ENCODE peak calls at places on chromosomes 12 and 14, in nine cellular contexts. K is epithelial cell of esophagus, S is pancreas, M is WERI-Rb-1, G is PC-3, B is GM10248, P is gastrocnemius medialis, Q is esophagus muscularis mucosa, E is GM13977. Y is an unnamed sample.
A peak's percentile ranks its signal among the peaks of the same experiment; 100 is the strongest.

GRCh38 chr14:103539056-103539825 is 10.2 kb downstream of the TRMT61A start:
- DNase-seq in K (no peak), S (peak; percentile 29), M (peak; percentile 62), G (peak; percentile 34), B (no peak), P (no peak), Q (no peak), E (no peak), Y (no peak)

GRCh38 chr14:49505026-49505766 is 81.0 kb downstream of the RPS29 start:
- DNase-seq in K (peak; percentile 58), S (no peak), M (no peak), G (peak; percentile 97), B (no peak), P (no peak), Q (no peak), E (no peak), Y (no peak)

GRCh38 chr14:77026166-77026929 is 2.2 kb downstream of the IRF2BPL start:
- DNase-seq in K (peak; percentile 48), S (peak; percentile 67), M (no peak), G (peak; percentile 37), B (no peak), P (peak; percentile 54), Q (no peak), E (no peak), Y (no peak)

GRCh38 chr12:47939009-47939601 is 24.3 kb upstream of the TMEM106C start:
- DNase-seq in K (no peak), S (no peak), M (no peak), G (no peak), B (no peak), P (no peak), Q (no peak), E (no peak), Y (no peak)

GRCh38 chr12:112973712-112974305 is 4.5 kb upstream of the OAS2 start:
- DNase-seq in K (no peak), S (no peak), M (no peak), G (no peak), B (no peak), P (no peak), Q (no peak), E (no peak), Y (no peak)

GRCh38 chr12:51672334-51672733 is 81.3 kb downstream of the SCN8A start:
- DNase-seq in K (no peak), S (no peak), M (no peak), G (no peak), B (no peak), P (no peak), Q (no peak), E (no peak), Y (no peak)

GRCh38 chr14:33376510-33376909 is 437.8 kb downstream of the NPAS3 start:
- DNase-seq in K (no peak), S (no peak), M (no peak), G (no peak), B (no peak), P (no peak), Q (no peak), E (no peak), Y (no peak)

GRCh38 chr14:101017209-101017608 is 113.7 kb upstream of the RTL1 start:
- DNase-seq in K (no peak), S (no peak), M (no peak), G (no peak), B (no peak), P (no peak), Q (no peak), E (no peak), Y (no peak)

GRCh38 chr12:81991868-81992267 is 232.7 kb upstream of the PPFIA2 start:
- DNase-seq in K (no peak), S (no peak), M (no peak), G (no peak), B (no peak), P (no peak), Q (no peak), E (no peak), Y (no peak)

GRCh38 chr12:58314610-58315009 is 373.2 kb downstream of the ATP23 start:
- DNase-seq in K (peak; percentile 71), S (no peak), M (no peak), G (no peak), B (no peak), P (no peak), Q (no peak), E (no peak), Y (no peak)

DNA sequence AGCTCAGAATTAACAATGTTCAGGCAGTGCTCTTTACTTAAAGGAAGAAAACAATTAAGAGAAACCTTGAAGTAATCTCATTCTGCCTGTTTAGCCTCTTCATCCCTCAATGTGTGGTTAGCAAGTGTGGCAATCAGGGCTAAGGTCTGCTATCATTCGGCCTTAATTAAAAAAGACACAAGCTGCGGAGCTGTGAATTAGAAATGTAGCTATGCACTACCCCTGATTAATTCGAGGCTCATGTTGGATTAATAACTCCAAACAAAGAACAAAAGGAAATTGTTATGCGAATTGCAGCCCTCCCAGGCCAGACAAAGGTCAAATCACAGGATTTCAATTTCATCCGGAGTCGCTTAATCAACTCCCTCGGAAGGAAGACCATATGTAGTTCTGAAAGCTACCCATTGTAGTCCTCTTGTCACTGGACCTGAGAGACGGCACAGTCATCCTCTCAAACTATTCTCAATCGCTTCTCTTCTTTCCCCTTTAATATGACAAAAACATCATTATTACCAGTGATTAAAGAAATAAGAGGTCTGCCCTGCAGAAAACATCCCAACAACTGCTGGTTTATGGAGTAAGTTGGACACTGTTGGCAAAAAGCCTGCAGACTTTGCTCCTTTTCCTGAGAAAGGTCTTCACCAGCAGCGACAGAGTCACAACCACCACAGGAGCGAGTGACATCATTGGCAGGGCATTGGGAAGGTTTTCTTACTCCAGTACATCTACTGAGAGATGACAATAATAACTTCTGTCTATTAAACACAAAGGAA is 71.1 kb upstream of the SOX5 start:
- DNase-seq in K (no peak), S (no peak), M (no peak), G (no peak), B (no peak), P (no peak), Q (no peak), E (no peak), Y (no peak)
- TF ChIP-seq CTCF in K (no peak), S (no peak), M (no peak), G (no peak), B (no peak), P (no peak), Q (no peak), E (no peak), Y (no peak)

GRCh38 chr14:24280797-24281460 is 9.5 kb upstream of the RABGGTA start:
- DNase-seq in K (peak; percentile 54), S (no peak), M (no peak), G (no peak), B (no peak), P (no peak), Q (no peak), E (no peak), Y (no peak)

GRCh38 chr14:24275524-24276139 is 4.2 kb upstream of the RABGGTA start:
- DNase-seq in K (no peak), S (no peak), M (peak; percentile 28), G (no peak), B (no peak), P (no peak), Q (no peak), E (no peak), Y (no peak)

GRCh38 chr14:24282736-24283135 is 11.3 kb upstream of the RABGGTA start:
- DNase-seq in K (no peak), S (no peak), M (no peak), G (no peak), B (no peak), P (no peak), Q (no peak), E (no peak), Y (no peak)

GRCh38 chr14:24277606-24278321 is 6.4 kb upstream of the RABGGTA start:
- DNase-seq in K (no peak), S (no peak), M (no peak), G (no peak), B (no peak), P (no peak), Q (no peak), E (no peak), Y (no peak)

DNA sequence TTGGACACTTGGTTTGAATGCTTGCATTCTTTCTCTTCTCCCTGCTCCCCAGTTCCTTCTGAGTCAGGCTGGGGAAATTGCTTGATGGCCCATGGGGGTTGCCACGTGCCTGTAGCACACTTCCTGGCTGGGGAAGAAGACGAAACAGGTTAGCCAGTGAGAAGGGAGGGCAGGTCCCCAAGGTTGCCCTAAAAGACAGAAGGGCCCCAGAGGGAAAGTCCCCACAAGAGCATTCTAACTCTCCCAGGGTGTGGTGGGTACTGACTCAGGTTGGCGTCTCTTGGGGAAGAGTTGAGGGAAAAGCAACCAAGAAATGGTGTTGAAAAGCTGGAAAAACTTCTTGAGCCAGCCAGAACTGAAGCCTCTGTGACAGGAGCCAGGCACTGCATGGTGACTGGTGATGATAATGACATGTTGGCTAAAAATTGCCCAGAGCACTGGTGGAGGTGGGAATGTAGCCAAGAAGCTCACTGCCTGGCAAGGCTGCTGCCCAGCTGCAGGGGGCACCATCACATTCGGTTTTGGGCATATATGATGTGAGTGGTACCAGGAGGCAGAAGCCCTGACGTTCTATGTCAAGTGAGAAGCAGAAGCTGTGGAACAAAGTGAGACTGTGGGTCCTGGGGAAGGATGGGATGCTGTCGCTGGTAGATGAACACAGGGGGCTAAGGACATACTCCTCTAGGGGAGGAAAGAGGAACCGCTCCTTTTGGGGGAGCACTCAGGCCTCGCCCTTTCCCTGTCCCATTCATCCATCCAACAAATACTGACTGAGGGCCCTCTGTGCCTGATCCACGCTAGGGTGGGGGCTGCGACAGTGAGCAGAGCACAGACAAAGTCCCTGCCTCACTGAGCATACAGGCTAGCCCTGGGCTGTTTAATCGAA is 8.1 kb upstream of the RABGGTA start:
- DNase-seq in K (peak; percentile 89), S (no peak), M (no peak), G (peak; percentile 56), B (peak; percentile 50), P (no peak), Q (no peak), E (no peak), Y (no peak)
- TF ChIP-seq CTCF in K (peak; percentile 60), S (no peak), M (no peak), G (peak; percentile 56), B (peak; percentile 11), P (no peak), Q (no peak), E (peak; percentile 43), Y (no peak)

GRCh38 chr12:12714276-12715001 is 2.7 kb upstream of the CDKN1B start:
- DNase-seq in K (peak; percentile 21), S (peak; percentile 52), M (peak; percentile 48), G (peak; percentile 35), B (peak; percentile 54), P (peak; percentile 25), Q (peak; percentile 80), E (peak; percentile 38), Y (no peak)
- TF ChIP-seq CTCF in K (peak; percentile 25), S (no peak), M (peak; percentile 40), G (peak; percentile 50), B (peak; percentile 25), P (no peak), Q (peak; percentile 58), E (peak; percentile 41), Y (no peak)

DNA sequence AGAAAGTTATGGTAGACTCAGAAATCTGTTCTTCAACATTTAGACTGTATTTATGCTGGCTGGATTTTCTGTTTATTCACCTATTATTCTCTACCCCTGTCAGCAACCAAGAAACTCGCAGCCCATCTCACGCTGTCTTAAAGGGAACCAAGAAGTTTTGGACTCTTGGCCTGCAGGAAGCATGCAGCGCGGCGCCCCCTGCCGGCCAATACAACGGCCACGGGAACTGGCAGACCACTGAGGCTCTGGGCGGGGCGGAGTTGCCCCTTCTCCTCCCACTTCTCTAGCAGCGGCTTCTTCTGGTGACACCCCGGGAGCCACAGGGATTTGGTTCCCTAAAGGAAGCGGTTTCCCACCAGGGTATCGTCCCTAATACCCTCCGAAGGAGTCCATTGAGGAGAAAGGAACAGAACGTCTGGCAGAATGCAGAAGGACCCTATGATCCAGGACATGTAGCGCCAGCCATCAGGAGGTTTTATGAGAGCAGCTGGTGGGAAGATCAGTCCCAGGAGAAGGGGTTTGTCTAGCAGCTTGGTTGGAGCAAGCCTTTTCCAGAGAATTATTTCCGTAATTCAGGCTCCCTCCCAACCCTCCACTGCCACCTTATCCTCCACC is 21.0 kb upstream of the RNASE2 start:
- DNase-seq in K (peak; percentile 8), S (peak; percentile 39), M (peak; percentile 39), G (peak; percentile 9), B (peak; percentile 34), P (no peak), Q (no peak), E (peak; percentile 7), Y (peak; percentile 65)
- TF ChIP-seq CTCF in K (peak; percentile 25), S (peak; percentile 30), M (peak; percentile 79), G (peak; percentile 67), B (peak; percentile 33), P (no peak), Q (peak; percentile 20), E (peak; percentile 57), Y (no peak)